ENCODE peak calls at places on chromosomes 11 and 22, in eight cellular contexts. U is stimulated activated CD8-positive, alpha-beta memory T cell treated with anti-CD3 and anti-CD28 coated beads, Interleukin-7, amount 100 ng/mL, for 1 hour; F is HFF-Myc; S is amniotic stem cell; E is tibial nerve; W is K562; P is testis; X is mucosa of gallbladder. A is an unnamed sample.

GRCh38 chr11:7089328-7090251 is 792 bp downstream of the RBMXL2 start:
- DNase-seq in S (no peak), F (no peak), W (no peak), X (no peak), P (peak), E (no peak), U (no peak), A (no peak)

GRCh38 chr11:64074239-64074638 is 38.5 kb downstream of the FLRT1 start:
- DNase-seq in U (no peak), S (no peak), E (no peak), P (no peak), F (no peak), W (peak), X (no peak), A (peak)

GRCh38 chr22:50199836-50200332 is 927 bp upstream of the SELENOO start:
- DNase-seq in W (no peak), S (no peak), E (no peak), X (no peak), F (no peak), U (no peak), P (no peak), A (no peak)

GRCh38 chr22:45442120-45442519 is 28.6 kb downstream of the RIBC2 start:
- DNase-seq in E (no peak), W (no peak), S (no peak), F (no peak), P (no peak), X (no peak), U (no peak), A (no peak)

GRCh38 chr11:116515666-116516184 is 257.1 kb downstream of the BUD13 start:
- DNase-seq in U (no peak), P (no peak), S (no peak), E (no peak), X (no peak), F (no peak), W (no peak), A (no peak)

GRCh38 chr11:705646-706438 is at the start of gene EPS8L2:
- DNase-seq in P (no peak), F (no peak), W (peak), U (no peak), X (peak), S (no peak), E (no peak), A (no peak)

GRCh38 chr11:108316061-108316460 is 93.2 kb downstream of the ATM start:
- DNase-seq in E (no peak), X (no peak), S (no peak), F (no peak), W (no peak), U (no peak), P (no peak), A (no peak)

GRCh38 chr11:9762531-9762930 is 98.7 kb downstream of the SWAP70 start:
- DNase-seq in F (no peak), P (no peak), U (no peak), E (no peak), X (no peak), S (no peak), W (no peak), A (no peak)

GRCh38 chr11:77154381-77155081 is 26.5 kb downstream of the MYO7A start:
- DNase-seq in S (no peak), F (no peak), W (no peak), E (no peak), X (peak), U (no peak), P (peak), A (no peak)

GRCh38 chr11:129278586-129279319 is 86.6 kb upstream of the ARHGAP32 start:
- DNase-seq in X (no peak), F (no peak), S (no peak), W (no peak), E (no peak), P (no peak), U (no peak), A (peak)

GRCh38 chr11:72629266-72629665 is 45.0 kb downstream of the PDE2A start:
- DNase-seq in U (no peak), F (no peak), P (no peak), X (peak), S (no peak), W (no peak), E (no peak), A (no peak)